ENCODE peak calls at places on chromosomes 12 and 14, in four cellular contexts. One of them, this sample, is unnamed.

GRCh38 chr12:91356405-91356804 is 173.8 kb upstream of the DCN start:
- DNase-seq in Kasumi-1: no peak
- DNase-seq in HS-27A: no peak
- DNase-seq in ACHN: no peak
- DNase-seq in this sample: no peak

GRCh38 chr12:116443706-116444589 is 115.2 kb upstream of the MAP1LC3B2 start:
- DNase-seq in Kasumi-1: peak
- DNase-seq in HS-27A: no peak
- DNase-seq in ACHN: no peak
- DNase-seq in this sample: no peak

GRCh38 chr12:91222746-91223145 is 40.1 kb upstream of the DCN start:
- DNase-seq in Kasumi-1: no peak
- DNase-seq in HS-27A: peak
- DNase-seq in ACHN: no peak
- DNase-seq in this sample: no peak

GRCh38 chr12:26696613-26697092 is 136.3 kb downstream of the ITPR2 start:
- DNase-seq in Kasumi-1: no peak
- DNase-seq in HS-27A: no peak
- DNase-seq in ACHN: no peak
- DNase-seq in this sample: no peak

GRCh38 chr14:105195533-105196227 is 14.6 kb upstream of the NUDT14 start:
- DNase-seq in Kasumi-1: peak
- DNase-seq in HS-27A: no peak
- DNase-seq in ACHN: no peak
- DNase-seq in this sample: no peak

GRCh38 chr12:105228494-105228893 is 7.5 kb downstream of the APPL2 start:
- DNase-seq in Kasumi-1: peak
- DNase-seq in HS-27A: no peak
- DNase-seq in ACHN: no peak
- DNase-seq in this sample: peak

GRCh38 chr12:95701722-95702418 is 88.7 kb downstream of the NTN4 start:
- DNase-seq in Kasumi-1: no peak
- DNase-seq in HS-27A: no peak
- DNase-seq in ACHN: no peak
- DNase-seq in this sample: no peak

GRCh38 chr12:1281683-1282366 is 290.8 kb downstream of the ERC1 start:
- DNase-seq in Kasumi-1: no peak
- DNase-seq in HS-27A: peak
- DNase-seq in ACHN: no peak
- DNase-seq in this sample: no peak

GRCh38 chr12:66241061-66242043 is 52.3 kb downstream of the IRAK3 start:
- DNase-seq in Kasumi-1: peak
- DNase-seq in HS-27A: no peak
- DNase-seq in ACHN: no peak
- DNase-seq in this sample: no peak

GRCh38 chr12:29737616-29738015 is 46.1 kb downstream of the TMTC1 start:
- DNase-seq in Kasumi-1: no peak
- DNase-seq in HS-27A: no peak
- DNase-seq in ACHN: no peak
- DNase-seq in this sample: no peak

GRCh38 chr12:96811083-96811482 is 96.0 kb upstream of the NEDD1 start:
- DNase-seq in Kasumi-1: no peak
- DNase-seq in HS-27A: peak
- DNase-seq in ACHN: peak
- DNase-seq in this sample: no peak

GRCh38 chr12:119669744-119670472 is 2.0 kb downstream of the PRKAB1 start:
- DNase-seq in Kasumi-1: no peak
- DNase-seq in HS-27A: no peak
- DNase-seq in ACHN: no peak
- DNase-seq in this sample: no peak

GRCh38 chr12:117486840-117487659 is 125.6 kb upstream of the NOS1 start:
- DNase-seq in Kasumi-1: no peak
- DNase-seq in HS-27A: no peak
- DNase-seq in ACHN: peak
- DNase-seq in this sample: no peak

This sample was measured in SK-MEL-5.